ENCODE peak calls at places on chromosomes 6 and 20, in eight cellular contexts. One of them, this sample, is unnamed.
A peak's percentile ranks its signal among the peaks of the same experiment; 100 is the strongest.

GRCh38 chr20:4443016-4443415 is 278.7 kb upstream of the PRND start:
- DNase-seq in activated CD4-positive, alpha-beta T cell treated with anti-CD3 and anti-CD28 coated beads for 48 hours: no peak
- DNase-seq in RWPE1: peak; percentile 59
- DNase-seq in activated T-helper 2 cell treated with anti-CD3 and anti-CD28 coated beads, Interferon-gamma antibody, Interleukin-2, Interleukin-4, amounts not matched to agents 10 μg/mL and 5 μg/mL and 100 μg/mL, durations not matched to agents 14 hours and 24 hours and 36 hours: no peak
- DNase-seq in non-pigmented ciliary epithelial cell: no peak
- DNase-seq in BJ: no peak
- DNase-seq in NCI-H748 treated with DMSO at 0.1 percent for 48 hours: no peak
- DNase-seq in effector memory CD8-positive, alpha-beta T cell: no peak
- DNase-seq in this sample: no peak

GRCh38 chr6:128492386-128492785 is 28.0 kb downstream of the PTPRK start:
- DNase-seq in activated CD4-positive, alpha-beta T cell treated with anti-CD3 and anti-CD28 coated beads for 48 hours: no peak
- DNase-seq in RWPE1: no peak
- DNase-seq in activated T-helper 2 cell treated with anti-CD3 and anti-CD28 coated beads, Interferon-gamma antibody, Interleukin-2, Interleukin-4, amounts not matched to agents 10 μg/mL and 5 μg/mL and 100 μg/mL, durations not matched to agents 14 hours and 24 hours and 36 hours: no peak
- DNase-seq in non-pigmented ciliary epithelial cell: no peak
- DNase-seq in BJ: no peak
- DNase-seq in NCI-H748 treated with DMSO at 0.1 percent for 48 hours: peak; percentile 32
- DNase-seq in effector memory CD8-positive, alpha-beta T cell: no peak
- DNase-seq in this sample: no peak

GRCh38 chr20:33839591-33839990 is 28.4 kb downstream of the CHMP4B start:
- DNase-seq in activated CD4-positive, alpha-beta T cell treated with anti-CD3 and anti-CD28 coated beads for 48 hours: no peak
- DNase-seq in RWPE1: no peak
- DNase-seq in activated T-helper 2 cell treated with anti-CD3 and anti-CD28 coated beads, Interferon-gamma antibody, Interleukin-2, Interleukin-4, amounts not matched to agents 10 μg/mL and 5 μg/mL and 100 μg/mL, durations not matched to agents 14 hours and 24 hours and 36 hours: no peak
- DNase-seq in non-pigmented ciliary epithelial cell: no peak
- DNase-seq in BJ: no peak
- DNase-seq in NCI-H748 treated with DMSO at 0.1 percent for 48 hours: no peak
- DNase-seq in effector memory CD8-positive, alpha-beta T cell: no peak
- DNase-seq in this sample: no peak

GRCh38 chr6:87291879-87292278 is 30.5 kb upstream of the SMIM8 start:
- DNase-seq in activated CD4-positive, alpha-beta T cell treated with anti-CD3 and anti-CD28 coated beads for 48 hours: no peak
- DNase-seq in RWPE1: no peak
- DNase-seq in activated T-helper 2 cell treated with anti-CD3 and anti-CD28 coated beads, Interferon-gamma antibody, Interleukin-2, Interleukin-4, amounts not matched to agents 10 μg/mL and 5 μg/mL and 100 μg/mL, durations not matched to agents 14 hours and 24 hours and 36 hours: no peak
- DNase-seq in non-pigmented ciliary epithelial cell: no peak
- DNase-seq in BJ: no peak
- DNase-seq in NCI-H748 treated with DMSO at 0.1 percent for 48 hours: no peak
- DNase-seq in effector memory CD8-positive, alpha-beta T cell: no peak
- DNase-seq in this sample: no peak

GRCh38 chr6:71248306-71248705 is 40.3 kb upstream of the OGFRL1 start:
- DNase-seq in activated CD4-positive, alpha-beta T cell treated with anti-CD3 and anti-CD28 coated beads for 48 hours: no peak
- DNase-seq in RWPE1: peak; percentile 37
- DNase-seq in activated T-helper 2 cell treated with anti-CD3 and anti-CD28 coated beads, Interferon-gamma antibody, Interleukin-2, Interleukin-4, amounts not matched to agents 10 μg/mL and 5 μg/mL and 100 μg/mL, durations not matched to agents 14 hours and 24 hours and 36 hours: no peak
- DNase-seq in non-pigmented ciliary epithelial cell: peak; percentile 49
- DNase-seq in BJ: peak; percentile 26
- DNase-seq in NCI-H748 treated with DMSO at 0.1 percent for 48 hours: no peak
- DNase-seq in effector memory CD8-positive, alpha-beta T cell: no peak
- DNase-seq in this sample: no peak

GRCh38 chr6:158718431-158719126 is 68.7 kb downstream of the SYTL3 start:
- DNase-seq in activated CD4-positive, alpha-beta T cell treated with anti-CD3 and anti-CD28 coated beads for 48 hours: no peak
- DNase-seq in RWPE1: no peak
- DNase-seq in activated T-helper 2 cell treated with anti-CD3 and anti-CD28 coated beads, Interferon-gamma antibody, Interleukin-2, Interleukin-4, amounts not matched to agents 10 μg/mL and 5 μg/mL and 100 μg/mL, durations not matched to agents 14 hours and 24 hours and 36 hours: no peak
- DNase-seq in non-pigmented ciliary epithelial cell: no peak
- DNase-seq in BJ: no peak
- DNase-seq in NCI-H748 treated with DMSO at 0.1 percent for 48 hours: no peak
- DNase-seq in effector memory CD8-positive, alpha-beta T cell: no peak
- DNase-seq in this sample: no peak

GRCh38 chr6:89449182-89449581 is 16.2 kb downstream of the ANKRD6 start:
- DNase-seq in activated CD4-positive, alpha-beta T cell treated with anti-CD3 and anti-CD28 coated beads for 48 hours: no peak
- DNase-seq in RWPE1: no peak
- DNase-seq in activated T-helper 2 cell treated with anti-CD3 and anti-CD28 coated beads, Interferon-gamma antibody, Interleukin-2, Interleukin-4, amounts not matched to agents 10 μg/mL and 5 μg/mL and 100 μg/mL, durations not matched to agents 14 hours and 24 hours and 36 hours: no peak
- DNase-seq in non-pigmented ciliary epithelial cell: no peak
- DNase-seq in BJ: no peak
- DNase-seq in NCI-H748 treated with DMSO at 0.1 percent for 48 hours: no peak
- DNase-seq in effector memory CD8-positive, alpha-beta T cell: no peak
- DNase-seq in this sample: no peak

GRCh38 chr6:108002365-108003221 is 44.6 kb upstream of the SEC63 start:
- DNase-seq in activated CD4-positive, alpha-beta T cell treated with anti-CD3 and anti-CD28 coated beads for 48 hours: no peak
- DNase-seq in RWPE1: peak; percentile 22
- DNase-seq in activated T-helper 2 cell treated with anti-CD3 and anti-CD28 coated beads, Interferon-gamma antibody, Interleukin-2, Interleukin-4, amounts not matched to agents 10 μg/mL and 5 μg/mL and 100 μg/mL, durations not matched to agents 14 hours and 24 hours and 36 hours: no peak
- DNase-seq in non-pigmented ciliary epithelial cell: no peak
- DNase-seq in BJ: no peak
- DNase-seq in NCI-H748 treated with DMSO at 0.1 percent for 48 hours: peak; percentile 65
- DNase-seq in effector memory CD8-positive, alpha-beta T cell: no peak
- DNase-seq in this sample: peak; percentile 73

GRCh38 chr20:58990651-58991445 is 9.8 kb downstream of the NELFCD start:
- DNase-seq in activated CD4-positive, alpha-beta T cell treated with anti-CD3 and anti-CD28 coated beads for 48 hours: no peak
- DNase-seq in RWPE1: no peak
- DNase-seq in activated T-helper 2 cell treated with anti-CD3 and anti-CD28 coated beads, Interferon-gamma antibody, Interleukin-2, Interleukin-4, amounts not matched to agents 10 μg/mL and 5 μg/mL and 100 μg/mL, durations not matched to agents 14 hours and 24 hours and 36 hours: no peak
- DNase-seq in non-pigmented ciliary epithelial cell: no peak
- DNase-seq in BJ: no peak
- DNase-seq in NCI-H748 treated with DMSO at 0.1 percent for 48 hours: no peak
- DNase-seq in effector memory CD8-positive, alpha-beta T cell: no peak
- DNase-seq in this sample: no peak

GRCh38 chr6:50589751-50590470 is 123.4 kb upstream of the TFAP2D start:
- DNase-seq in activated CD4-positive, alpha-beta T cell treated with anti-CD3 and anti-CD28 coated beads for 48 hours: no peak
- DNase-seq in RWPE1: no peak
- DNase-seq in activated T-helper 2 cell treated with anti-CD3 and anti-CD28 coated beads, Interferon-gamma antibody, Interleukin-2, Interleukin-4, amounts not matched to agents 10 μg/mL and 5 μg/mL and 100 μg/mL, durations not matched to agents 14 hours and 24 hours and 36 hours: no peak
- DNase-seq in non-pigmented ciliary epithelial cell: no peak
- DNase-seq in BJ: no peak
- DNase-seq in NCI-H748 treated with DMSO at 0.1 percent for 48 hours: no peak
- DNase-seq in effector memory CD8-positive, alpha-beta T cell: no peak
- DNase-seq in this sample: no peak

GRCh38 chr6:31350551-31350950 is 6.4 kb downstream of the HLA-B start:
- DNase-seq in activated CD4-positive, alpha-beta T cell treated with anti-CD3 and anti-CD28 coated beads for 48 hours: no peak
- DNase-seq in RWPE1: no peak
- DNase-seq in activated T-helper 2 cell treated with anti-CD3 and anti-CD28 coated beads, Interferon-gamma antibody, Interleukin-2, Interleukin-4, amounts not matched to agents 10 μg/mL and 5 μg/mL and 100 μg/mL, durations not matched to agents 14 hours and 24 hours and 36 hours: no peak
- DNase-seq in non-pigmented ciliary epithelial cell: no peak
- DNase-seq in BJ: no peak
- DNase-seq in NCI-H748 treated with DMSO at 0.1 percent for 48 hours: no peak
- DNase-seq in effector memory CD8-positive, alpha-beta T cell: peak; percentile 30
- DNase-seq in this sample: no peak

GRCh38 chr6:95266537-95267258 is 310.6 kb upstream of the MANEA start:
- DNase-seq in activated CD4-positive, alpha-beta T cell treated with anti-CD3 and anti-CD28 coated beads for 48 hours: no peak
- DNase-seq in RWPE1: no peak
- DNase-seq in activated T-helper 2 cell treated with anti-CD3 and anti-CD28 coated beads, Interferon-gamma antibody, Interleukin-2, Interleukin-4, amounts not matched to agents 10 μg/mL and 5 μg/mL and 100 μg/mL, durations not matched to agents 14 hours and 24 hours and 36 hours: no peak
- DNase-seq in non-pigmented ciliary epithelial cell: no peak
- DNase-seq in BJ: no peak
- DNase-seq in NCI-H748 treated with DMSO at 0.1 percent for 48 hours: no peak
- DNase-seq in effector memory CD8-positive, alpha-beta T cell: no peak
- DNase-seq in this sample: no peak

GRCh38 chr6:31267504-31268371 is 4.2 kb downstream of the HLA-C start:
- DNase-seq in activated CD4-positive, alpha-beta T cell treated with anti-CD3 and anti-CD28 coated beads for 48 hours: peak; percentile 24
- DNase-seq in RWPE1: no peak
- DNase-seq in activated T-helper 2 cell treated with anti-CD3 and anti-CD28 coated beads, Interferon-gamma antibody, Interleukin-2, Interleukin-4, amounts not matched to agents 10 μg/mL and 5 μg/mL and 100 μg/mL, durations not matched to agents 14 hours and 24 hours and 36 hours: no peak
- DNase-seq in non-pigmented ciliary epithelial cell: no peak
- DNase-seq in BJ: no peak
- DNase-seq in NCI-H748 treated with DMSO at 0.1 percent for 48 hours: no peak
- DNase-seq in effector memory CD8-positive, alpha-beta T cell: peak; percentile 32
- DNase-seq in this sample: no peak

GRCh38 chr6:139433647-139434419 is 59.4 kb upstream of the CITED2 start:
- DNase-seq in activated CD4-positive, alpha-beta T cell treated with anti-CD3 and anti-CD28 coated beads for 48 hours: no peak
- DNase-seq in RWPE1: no peak
- DNase-seq in activated T-helper 2 cell treated with anti-CD3 and anti-CD28 coated beads, Interferon-gamma antibody, Interleukin-2, Interleukin-4, amounts not matched to agents 10 μg/mL and 5 μg/mL and 100 μg/mL, durations not matched to agents 14 hours and 24 hours and 36 hours: no peak
- DNase-seq in non-pigmented ciliary epithelial cell: no peak
- DNase-seq in BJ: no peak
- DNase-seq in NCI-H748 treated with DMSO at 0.1 percent for 48 hours: no peak
- DNase-seq in effector memory CD8-positive, alpha-beta T cell: no peak
- DNase-seq in this sample: no peak

GRCh38 chr6:31702421-31702818 is 704 bp downstream of the ABHD16A start:
- DNase-seq in activated CD4-positive, alpha-beta T cell treated with anti-CD3 and anti-CD28 coated beads for 48 hours: peak; percentile 59
- DNase-seq in RWPE1: no peak
- DNase-seq in activated T-helper 2 cell treated with anti-CD3 and anti-CD28 coated beads, Interferon-gamma antibody, Interleukin-2, Interleukin-4, amounts not matched to agents 10 μg/mL and 5 μg/mL and 100 μg/mL, durations not matched to agents 14 hours and 24 hours and 36 hours: no peak
- DNase-seq in non-pigmented ciliary epithelial cell: no peak
- DNase-seq in BJ: no peak
- DNase-seq in NCI-H748 treated with DMSO at 0.1 percent for 48 hours: peak; percentile 62
- DNase-seq in effector memory CD8-positive, alpha-beta T cell: no peak
- DNase-seq in this sample: no peak

GRCh38 chr6:31579546-31580445 is 2.4 kb downstream of the LTB start:
- DNase-seq in activated CD4-positive, alpha-beta T cell treated with anti-CD3 and anti-CD28 coated beads for 48 hours: peak; percentile 51
- DNase-seq in RWPE1: no peak
- DNase-seq in activated T-helper 2 cell treated with anti-CD3 and anti-CD28 coated beads, Interferon-gamma antibody, Interleukin-2, Interleukin-4, amounts not matched to agents 10 μg/mL and 5 μg/mL and 100 μg/mL, durations not matched to agents 14 hours and 24 hours and 36 hours: no peak
- DNase-seq in non-pigmented ciliary epithelial cell: no peak
- DNase-seq in BJ: no peak
- DNase-seq in NCI-H748 treated with DMSO at 0.1 percent for 48 hours: no peak
- DNase-seq in effector memory CD8-positive, alpha-beta T cell: no peak
- DNase-seq in this sample: no peak

GRCh38 chr6:24431045-24431451 is 28.3 kb downstream of the MRS2 start:
- DNase-seq in activated CD4-positive, alpha-beta T cell treated with anti-CD3 and anti-CD28 coated beads for 48 hours: peak; percentile 36
- DNase-seq in RWPE1: peak; percentile 45
- DNase-seq in activated T-helper 2 cell treated with anti-CD3 and anti-CD28 coated beads, Interferon-gamma antibody, Interleukin-2, Interleukin-4, amounts not matched to agents 10 μg/mL and 5 μg/mL and 100 μg/mL, durations not matched to agents 14 hours and 24 hours and 36 hours: no peak
- DNase-seq in non-pigmented ciliary epithelial cell: no peak
- DNase-seq in BJ: no peak
- DNase-seq in NCI-H748 treated with DMSO at 0.1 percent for 48 hours: peak; percentile 62
- DNase-seq in effector memory CD8-positive, alpha-beta T cell: peak; percentile 4
- DNase-seq in this sample: no peak

GRCh38 chr20:63744574-63745423 is 5.2 kb downstream of the SLC2A4RG start:
- DNase-seq in activated CD4-positive, alpha-beta T cell treated with anti-CD3 and anti-CD28 coated beads for 48 hours: no peak
- DNase-seq in RWPE1: no peak
- DNase-seq in activated T-helper 2 cell treated with anti-CD3 and anti-CD28 coated beads, Interferon-gamma antibody, Interleukin-2, Interleukin-4, amounts not matched to agents 10 μg/mL and 5 μg/mL and 100 μg/mL, durations not matched to agents 14 hours and 24 hours and 36 hours: no peak
- DNase-seq in non-pigmented ciliary epithelial cell: no peak
- DNase-seq in BJ: no peak
- DNase-seq in NCI-H748 treated with DMSO at 0.1 percent for 48 hours: no peak
- DNase-seq in effector memory CD8-positive, alpha-beta T cell: no peak
- DNase-seq in this sample: no peak

GRCh38 chr6:121157913-121158312 is 176.4 kb downstream of the TBC1D32 start:
- DNase-seq in activated CD4-positive, alpha-beta T cell treated with anti-CD3 and anti-CD28 coated beads for 48 hours: no peak
- DNase-seq in RWPE1: no peak
- DNase-seq in activated T-helper 2 cell treated with anti-CD3 and anti-CD28 coated beads, Interferon-gamma antibody, Interleukin-2, Interleukin-4, amounts not matched to agents 10 μg/mL and 5 μg/mL and 100 μg/mL, durations not matched to agents 14 hours and 24 hours and 36 hours: no peak
- DNase-seq in non-pigmented ciliary epithelial cell: peak; percentile 5
- DNase-seq in BJ: no peak
- DNase-seq in NCI-H748 treated with DMSO at 0.1 percent for 48 hours: no peak
- DNase-seq in effector memory CD8-positive, alpha-beta T cell: no peak
- DNase-seq in this sample: no peak

GRCh38 chr6:107237992-107238660 is 122.8 kb upstream of the BEND3 start:
- DNase-seq in activated CD4-positive, alpha-beta T cell treated with anti-CD3 and anti-CD28 coated beads for 48 hours: no peak
- DNase-seq in RWPE1: peak; percentile 14
- DNase-seq in activated T-helper 2 cell treated with anti-CD3 and anti-CD28 coated beads, Interferon-gamma antibody, Interleukin-2, Interleukin-4, amounts not matched to agents 10 μg/mL and 5 μg/mL and 100 μg/mL, durations not matched to agents 14 hours and 24 hours and 36 hours: no peak
- DNase-seq in non-pigmented ciliary epithelial cell: peak; percentile 52
- DNase-seq in BJ: no peak
- DNase-seq in NCI-H748 treated with DMSO at 0.1 percent for 48 hours: no peak
- DNase-seq in effector memory CD8-positive, alpha-beta T cell: no peak
- DNase-seq in this sample: no peak